ENCODE peak calls at places on chromosomes 1 and 21, in seven cellular contexts. R is body of pancreas, G is transverse colon, C is testis, S is uterus, P is HepG2, X is psoas muscle. O is an unnamed sample.

GRCh38 chr1:185674201-185674600 is 60.0 kb upstream of the HMCN1 start:
- DNase-seq in P (peak; percentile 92), G (no peak), R (no peak), X (no peak), S (no peak), C (no peak), O (no peak)

GRCh38 chr1:227449051-227449450 is 114.3 kb upstream of the ZNF678 start:
- DNase-seq in S (no peak), X (no peak), C (peak; percentile 47), R (peak; percentile 40), P (peak; percentile 45), G (no peak), O (peak; percentile 18)

GRCh38 chr1:163035791-163036249 is 33.3 kb upstream of the RGS4 start:
- DNase-seq in P (no peak), C (no peak), R (no peak), X (no peak), G (no peak), S (no peak), O (no peak)

GRCh38 chr1:194102607-194103006 is 916.2 kb upstream of the B3GALT2 start:
- DNase-seq in S (no peak), R (no peak), G (no peak), P (peak; percentile 2), C (peak; percentile 42), X (no peak), O (no peak)

GRCh38 chr1:188822248-188822647 is 1655.4 kb downstream of the BRINP3 start:
- DNase-seq in G (no peak), R (no peak), C (no peak), P (no peak), S (no peak), X (no peak), O (no peak)

GRCh38 chr1:204254031-204254661 is 40.4 kb upstream of the GOLT1A start:
- DNase-seq in G (peak; percentile 41), X (peak; percentile 71), R (no peak), C (no peak), P (peak; percentile 97), S (peak; percentile 68), O (peak; percentile 34)

GRCh38 chr1:12541274-12542137 is 76.5 kb downstream of the DHRS3 start:
- DNase-seq in X (peak; percentile 71), P (no peak), C (no peak), S (peak; percentile 82), G (peak; percentile 5), R (no peak), O (no peak)

GRCh38 chr1:204637985-204638356 is 47.6 kb downstream of the LRRN2 start:
- DNase-seq in P (no peak), R (no peak), C (no peak), G (no peak), X (no peak), S (no peak), O (no peak)

GRCh38 chr21:33018707-33019455 is 6.9 kb upstream of the OLIG2 start:
- DNase-seq in X (no peak), R (no peak), S (no peak), P (no peak), C (no peak), G (no peak), O (no peak)

GRCh38 chr1:199124351-199124750 is 485.5 kb downstream of the PTPRC start:
- DNase-seq in R (no peak), G (no peak), P (no peak), X (no peak), S (no peak), C (no peak), O (no peak)

GRCh38 chr1:7401814-7402547 is 369.1 kb upstream of the VAMP3 start:
- DNase-seq in C (no peak), G (no peak), S (no peak), X (no peak), P (peak; percentile 41), R (no peak), O (no peak)

GRCh38 chr1:41560496-41560895 is 76.0 kb upstream of the EDN2 start:
- DNase-seq in P (no peak), G (no peak), S (no peak), R (no peak), X (no peak), C (no peak), O (no peak)

GRCh38 chr1:167661527-167662436 is 31.8 kb downstream of the RCSD1 start:
- DNase-seq in X (no peak), C (no peak), P (no peak), G (no peak), R (no peak), S (no peak), O (no peak)

GRCh38 chr1:207840380-207840779 is 70.5 kb downstream of the CD34 start:
- DNase-seq in P (no peak), S (no peak), G (no peak), X (no peak), C (no peak), R (no peak), O (no peak)

GRCh38 chr21:45257673-45258341 is 29.9 kb downstream of the POFUT2 start:
- DNase-seq in S (no peak), X (no peak), G (no peak), P (no peak), C (no peak), R (no peak), O (no peak)

GRCh38 chr1:227043755-227044154 is 103.7 kb downstream of the COQ8A start:
- DNase-seq in C (no peak), R (no peak), P (no peak), S (no peak), X (no peak), G (no peak), O (no peak)

GRCh38 chr1:214541693-214542092 is 9.7 kb downstream of the PTPN14 start:
- DNase-seq in P (no peak), C (no peak), S (no peak), G (no peak), X (no peak), R (no peak), O (no peak)

GRCh38 chr1:214538497-214538896 is 12.9 kb downstream of the PTPN14 start:
- DNase-seq in G (no peak), C (peak; percentile 42), S (no peak), P (no peak), X (no peak), R (no peak), O (no peak)

GRCh38 chr1:214542275-214543199 is 8.9 kb downstream of the PTPN14 start:
- DNase-seq in X (peak; percentile 46), C (peak; percentile 80), G (no peak), S (no peak), R (no peak), P (no peak), O (no peak)

GRCh38 chr1:214540324-214540723 is 11.1 kb downstream of the PTPN14 start:
- DNase-seq in G (no peak), S (no peak), X (no peak), R (no peak), P (no peak), C (no peak), O (peak; percentile 15)

DNA sequence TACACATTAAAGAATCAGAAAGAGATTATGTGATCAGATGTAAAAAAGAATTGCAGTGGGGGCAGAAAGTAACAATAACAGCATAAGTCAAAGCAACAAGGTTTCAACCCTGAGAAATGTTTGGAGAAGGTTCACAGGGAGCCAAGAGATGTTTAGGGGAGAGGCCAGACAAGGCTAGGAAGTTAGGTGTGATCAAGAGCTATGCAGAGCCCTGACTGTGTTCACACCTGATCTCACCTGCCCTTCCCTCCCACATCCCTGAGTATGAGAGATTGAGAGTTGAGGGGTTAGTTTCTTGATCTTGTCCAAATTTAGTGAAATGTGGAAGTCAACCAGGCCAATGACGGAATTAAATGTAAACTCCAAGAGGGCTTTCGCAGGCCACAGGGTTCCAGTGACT is 10.2 kb downstream of the PTPN14 start:
- DNase-seq in P (no peak), X (no peak), S (no peak), G (no peak), C (no peak), R (no peak), O (no peak)
- H3K4me1 ChIP-seq in P (no peaks in the 10 kb centered on the region), X (peaks cover 72% of the 10 kb centered on the region), S (no peaks in the 10 kb centered on the region), G (peaks cover 3% of the 10 kb centered on the region), C (peaks cover 5% of the 10 kb centered on the region), R (peaks cover 9% of the 10 kb centered on the region), O (peaks cover 5% of the 10 kb centered on the region)

DNA sequence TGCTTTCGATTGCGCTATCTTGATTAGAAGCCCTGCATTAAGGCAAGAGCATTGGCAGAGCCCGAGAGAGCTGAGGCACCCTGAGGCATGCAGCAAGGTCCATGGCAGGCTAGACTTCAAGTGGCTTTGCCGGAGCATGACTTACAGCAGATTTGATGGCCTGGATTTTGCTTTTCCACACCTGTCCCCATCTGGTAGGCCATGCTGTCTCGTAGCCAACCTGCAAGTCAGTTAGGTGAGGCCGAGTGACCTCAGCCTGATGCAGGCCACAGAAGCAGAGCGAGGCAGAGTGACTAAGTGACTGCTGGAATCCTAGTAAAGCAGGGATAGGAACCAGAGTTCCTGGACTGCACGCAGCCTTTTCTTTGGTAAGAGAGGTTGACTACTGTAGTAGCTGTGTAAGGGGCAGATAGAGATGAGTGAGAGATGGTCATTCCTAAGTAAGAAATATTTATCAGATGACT is 148.9 kb downstream of the PBX1 start:
- DNase-seq in X (peak; percentile 68), C (no peak), P (no peak), S (peak; percentile 47), G (no peak), R (peak; percentile 48), O (peak; percentile 42)
- H3K27ac ChIP-seq in X (peak overlapping the region; percentile 88), C (no peak overlapping the region), P (no peak overlapping the region), S (peak overlapping the region; percentile 92), G (peak overlapping the region; percentile 74), R (peak overlapping the region; percentile 18), O (no peak overlapping the region)

GRCh38 chr1:10522324-10522860 is 47.6 kb downstream of the PEX14 start:
- DNase-seq in X (no peak), S (no peak), R (no peak), G (no peak), P (no peak), C (no peak), O (no peak)

GRCh38 chr1:10519016-10519417 is 44.3 kb downstream of the PEX14 start:
- DNase-seq in C (no peak), R (no peak), X (no peak), G (no peak), S (no peak), P (peak; percentile 39), O (peak; percentile 89)

GRCh38 chr1:10521537-10522157 is 46.9 kb downstream of the PEX14 start:
- DNase-seq in C (no peak), X (no peak), S (no peak), P (no peak), G (no peak), R (no peak), O (no peak)

GRCh38 chr1:10520497-10520896 is 45.7 kb downstream of the PEX14 start:
- DNase-seq in C (no peak), S (no peak), G (no peak), P (no peak), X (no peak), R (no peak), O (no peak)

DNA sequence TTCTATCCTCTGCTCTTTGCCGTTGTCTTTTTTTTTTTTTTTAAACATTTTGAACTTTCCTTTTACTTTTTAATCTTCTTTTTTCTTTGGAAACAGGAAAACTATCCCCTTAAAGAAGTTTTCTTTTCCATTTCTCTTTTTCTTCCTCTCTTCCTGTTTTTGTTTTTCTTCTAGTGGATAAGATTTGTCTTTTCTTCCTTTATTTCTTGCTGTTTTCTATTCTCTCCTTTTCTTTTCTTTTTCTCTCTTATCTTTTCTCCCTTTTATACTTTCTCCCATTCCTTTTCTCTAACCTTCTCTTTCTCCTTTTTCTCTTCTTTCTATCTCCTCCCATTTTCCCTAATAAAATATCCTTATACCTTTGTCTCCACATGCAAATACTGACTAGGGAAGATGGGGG is 46.2 kb downstream of the PEX14 start:
- DNase-seq in R (no peak), X (no peak), G (no peak), C (no peak), P (no peak), S (no peak), O (no peak)
- TF ChIP-seq CTCF in R (no peak), X (no peak), G (no peak), C (no peak), P (no peak), S (no peak), O (no peak)

GRCh38 chr1:37476460-37477197 is 2.2 kb downstream of the ZC3H12A start:
- DNase-seq in C (peak; percentile 76), R (peak; percentile 67), G (peak; percentile 82), X (peak; percentile 80), P (peak; percentile 61), S (peak; percentile 80), O (peak; percentile 50)
- H3K4me1 ChIP-seq in C (peaks cover 59% of the 10 kb centered on the region), R (peaks cover 88% of the 10 kb centered on the region), G (peaks cover 83% of the 10 kb centered on the region), X (peaks cover 70% of the 10 kb centered on the region), P (peaks cover 76% of the 10 kb centered on the region), S (peaks cover 14% of the 10 kb centered on the region), O (peaks cover 75% of the 10 kb centered on the region)